ENCODE peak calls at places on chromosomes 12 and 14, in ten cellular contexts. M, V, D, O, Q, W, S, F, T and G are unnamed samples.
A peak's percentile ranks its signal among the peaks of the same experiment; 100 is the strongest.

GRCh38 chr14:67311868-67312267 is 47.7 kb downstream of the ATP6V1D start:
- DNase-seq in M (no peak), V (no peak), D (no peak), O (peak; percentile 10), Q (no peak), W (no peak), S (no peak), F (no peak), T (no peak), G (no peak)

GRCh38 chr12:130764475-130765185 is 48.5 kb upstream of the RIMBP2 start:
- DNase-seq in M (peak; percentile 46), V (peak; percentile 51), D (no peak), O (no peak), Q (no peak), W (no peak), S (no peak), F (no peak), T (no peak), G (peak; percentile 41)

GRCh38 chr12:53122961-53123468 is 19.7 kb downstream of the SOAT2 start:
- DNase-seq in M (no peak), V (peak; percentile 48), D (no peak), O (no peak), Q (no peak), W (no peak), S (no peak), F (no peak), T (no peak), G (no peak)

GRCh38 chr12:56151672-56152131 is 685 bp upstream of the MYL6B start:
- DNase-seq in M (peak; percentile 79), V (peak; percentile 23), D (peak; percentile 77), O (peak; percentile 82), Q (peak; percentile 66), W (peak; percentile 77), S (no peak), F (no peak), T (no peak), G (no peak)

GRCh38 chr12:24719293-24719721 is 229.6 kb downstream of the BCAT1 start:
- DNase-seq in M (no peak), V (peak; percentile 83), D (no peak), O (no peak), Q (no peak), W (no peak), S (no peak), F (peak; percentile 21), T (no peak), G (no peak)

GRCh38 chr14:94227029-94227428 is 52.9 kb downstream of the PPP4R4 start:
- DNase-seq in M (no peak), V (peak; percentile 56), D (no peak), O (no peak), Q (no peak), W (no peak), S (no peak), F (peak; percentile 21), T (peak; percentile 11), G (no peak)

GRCh38 chr12:64056741-64057140 is 165.4 kb downstream of the KICS2 start:
- DNase-seq in M (no peak), V (no peak), D (no peak), O (no peak), Q (no peak), W (no peak), S (no peak), F (no peak), T (no peak), G (no peak)

GRCh38 chr12:70364695-70365397 is 1.2 kb upstream of the KCNMB4 start:
- DNase-seq in M (no peak), V (no peak), D (no peak), O (no peak), Q (peak; percentile 21), W (no peak), S (no peak), F (no peak), T (no peak), G (no peak)

GRCh38 chr12:112908548-112908947 is 1.8 kb downstream of the OAS1 start:
- DNase-seq in M (no peak), V (no peak), D (no peak), O (no peak), Q (no peak), W (no peak), S (no peak), F (no peak), T (no peak), G (no peak)

GRCh38 chr12:112905451-112906089 is 1.2 kb upstream of the OAS1 start:
- DNase-seq in M (no peak), V (no peak), D (no peak), O (no peak), Q (no peak), W (no peak), S (no peak), F (no peak), T (no peak), G (no peak)

GRCh38 chr12:112904571-112904970 is 2.2 kb upstream of the OAS1 start:
- DNase-seq in M (no peak), V (peak; percentile 53), D (no peak), O (no peak), Q (no peak), W (no peak), S (no peak), F (peak; percentile 10), T (no peak), G (no peak)

GRCh38 chr12:112907415-112908157 is 824 bp downstream of the OAS1 start:
- DNase-seq in M (no peak), V (no peak), D (no peak), O (no peak), Q (no peak), W (no peak), S (no peak), F (no peak), T (no peak), G (no peak)

DNA sequence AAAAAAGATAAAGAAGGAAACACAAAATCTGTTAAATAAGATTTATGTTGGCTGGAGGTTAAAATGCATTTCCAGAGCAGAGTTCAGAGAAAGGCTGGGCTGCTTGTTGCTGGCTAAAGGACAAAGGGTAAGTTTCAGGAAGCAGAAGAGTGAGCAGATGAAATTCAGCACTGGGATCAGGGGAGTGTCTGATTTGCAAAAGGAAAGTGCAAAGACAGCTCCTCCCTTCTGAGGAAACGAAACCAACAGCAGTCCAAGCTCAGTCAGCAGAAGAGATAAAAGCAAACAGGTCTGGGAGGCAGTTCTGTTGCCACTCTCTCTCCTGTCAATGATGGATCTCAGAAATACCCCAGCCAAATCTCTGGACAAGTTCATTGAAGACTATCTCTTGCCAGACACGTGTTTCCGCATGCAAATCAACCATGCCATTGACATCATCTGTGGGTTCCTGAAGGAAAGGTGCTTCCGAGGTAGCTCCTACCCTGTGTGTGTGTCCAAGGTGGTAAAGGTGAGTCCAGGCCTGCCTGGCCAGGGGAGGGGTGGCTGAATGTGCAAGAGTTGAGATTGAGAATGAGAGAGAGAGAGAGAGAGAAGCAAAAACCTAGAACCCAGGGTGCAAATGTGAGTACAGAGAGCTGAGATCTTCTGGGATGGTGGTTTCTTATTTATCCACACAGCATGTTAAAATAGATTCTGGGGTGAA is at the start of gene OAS1:
- DNase-seq in M (peak; percentile 23), V (peak; percentile 14), D (no peak), O (peak; percentile 78), Q (peak; percentile 7), W (no peak), S (no peak), F (peak; percentile 22), T (no peak), G (peak; percentile 26)
- H3K4me3 ChIP-seq in M (peak within 1 kb of the TSS; percentile 9), V (no peak within 1 kb of the TSS), D (peak within 1 kb of the TSS; percentile 61), O (no peak within 1 kb of the TSS), Q (no peak within 1 kb of the TSS), W (peak within 1 kb of the TSS; percentile 57), S (peak within 1 kb of the TSS; percentile 61), F (peak within 1 kb of the TSS; percentile 55), T (peak within 1 kb of the TSS; percentile 28), G (peak within 1 kb of the TSS; percentile 32)

DNA sequence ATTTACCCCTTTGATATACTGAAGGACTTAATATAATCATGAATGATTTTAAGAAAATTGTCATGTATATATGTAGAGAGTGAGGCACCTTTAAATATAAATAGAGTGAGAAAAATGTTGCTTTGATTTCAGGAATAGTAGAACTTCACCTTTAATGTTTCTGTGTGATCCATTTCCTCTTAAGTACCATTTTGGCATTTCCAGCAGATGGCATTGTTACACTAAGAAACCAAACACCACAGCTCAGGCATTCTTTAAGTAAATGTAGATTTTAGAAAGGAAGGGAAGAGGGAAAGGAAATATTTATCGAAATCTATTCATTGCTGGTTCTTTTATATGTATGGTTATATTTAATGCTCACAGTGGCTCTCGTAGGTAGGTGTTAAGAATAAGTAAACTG is 556.7 kb upstream of the FBXO33 start:
- DNase-seq in M (no peak), V (peak; percentile 55), D (no peak), O (peak; percentile 71), Q (peak; percentile 61), W (no peak), S (no peak), F (no peak), T (peak; percentile 2), G (peak; percentile 59)
- TF ChIP-seq CTCF in M (peak; percentile 33), V (no peak), D (peak; percentile 18), O (peak; percentile 90), Q (peak; percentile 74), W (peak; percentile 23), S (no peak), F (no peak), T (no peak), G (peak; percentile 79)

DNA sequence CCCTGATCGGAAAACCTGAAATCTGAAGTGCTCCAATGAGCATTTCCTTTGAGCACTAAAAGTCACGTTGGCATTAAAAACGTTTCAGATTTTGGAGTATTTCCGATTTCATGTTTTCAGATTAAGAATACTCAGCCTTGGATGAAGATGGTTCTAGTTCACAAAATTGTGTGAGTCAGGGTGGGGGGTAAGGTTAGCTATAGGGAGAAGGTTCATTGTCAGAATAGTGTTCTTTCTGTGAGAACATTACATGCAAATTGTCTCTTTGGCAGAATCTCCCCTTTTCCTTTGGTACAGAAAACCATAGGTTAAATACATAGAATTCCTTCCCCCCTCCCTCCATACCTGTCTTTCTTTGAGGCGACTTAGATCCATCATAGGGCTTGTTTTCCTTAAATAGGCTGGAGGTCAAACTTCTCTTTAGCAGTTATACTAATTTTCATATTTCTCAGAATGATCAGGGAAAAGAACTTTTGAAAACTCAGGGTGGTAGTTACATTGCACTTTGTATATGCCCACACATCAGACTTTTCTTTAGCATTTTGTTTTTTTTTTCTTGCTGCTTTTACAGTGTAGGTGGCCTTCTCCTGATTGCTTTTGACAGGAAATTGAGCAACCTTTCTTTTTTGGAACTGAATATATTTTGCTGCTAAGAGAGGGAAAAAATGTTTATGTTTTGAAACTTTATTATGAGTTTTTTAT is 503.5 kb downstream of the PCNX1 start:
- DNase-seq in M (no peak), V (no peak), D (no peak), O (no peak), Q (no peak), W (no peak), S (no peak), F (no peak), T (no peak), G (no peak)
- H3K4me3 ChIP-seq in M (no peak overlapping the region), V (no peak overlapping the region), D (no peak overlapping the region), O (no peak overlapping the region), Q (no peak overlapping the region), W (no peak overlapping the region), S (no peak overlapping the region), F (no peak overlapping the region), T (no peak overlapping the region), G (no peak overlapping the region)

GRCh38 chr14:39108791-39109190 is 5.3 kb upstream of the GEMIN2 start:
- DNase-seq in M (no peak), V (no peak), D (no peak), O (no peak), Q (no peak), W (no peak), S (no peak), F (no peak), T (no peak), G (no peak)

GRCh38 chr14:39102969-39103957 is at the start of gene SEC23A:
- DNase-seq in M (peak; percentile 93), V (peak; percentile 90), D (peak; percentile 95), O (peak; percentile 95), Q (peak; percentile 96), W (peak; percentile 95), S (peak; percentile 91), F (peak; percentile 84), T (no peak), G (no peak)

GRCh38 chr14:39109893-39110715 is 4.0 kb upstream of the GEMIN2 start:
- DNase-seq in M (peak; percentile 57), V (no peak), D (no peak), O (no peak), Q (no peak), W (no peak), S (no peak), F (no peak), T (no peak), G (no peak)

GRCh38 chr14:39102265-39102968 is 618 bp downstream of the SEC23A start:
- DNase-seq in M (peak; percentile 36), V (peak; percentile 47), D (no peak), O (peak; percentile 81), Q (no peak), W (no peak), S (no peak), F (peak; percentile 25), T (no peak), G (no peak)

GRCh38 chr14:39107624-39108023 is 4.6 kb upstream of the SEC23A start:
- DNase-seq in M (no peak), V (peak; percentile 47), D (no peak), O (peak; percentile 55), Q (peak; percentile 20), W (no peak), S (no peak), F (peak; percentile 10), T (no peak), G (no peak)
- TF ChIP-seq CTCF in M (peak; percentile 50), V (peak; percentile 54), D (peak; percentile 32), O (peak; percentile 62), Q (peak; percentile 59), W (peak; percentile 33), S (no peak), F (peak; percentile 35), T (peak; percentile 50), G (peak; percentile 56)